ENCODE peak calls at places on chromosomes 13 and 19, in four cellular contexts. One of them, this sample, is unnamed.

GRCh38 chr13:46797468-46798237 is 692 bp upstream of the ESD start:
- DNase-seq in stomach: no peak
- DNase-seq in thyroid gland: no peak
- DNase-seq in BE2C: no peak
- DNase-seq in this sample: no peak

GRCh38 chr19:33064778-33065550 is at the start of gene RHPN2:
- DNase-seq in stomach: peak
- DNase-seq in thyroid gland: peak
- DNase-seq in BE2C: peak
- DNase-seq in this sample: peak

GRCh38 chr13:35472308-35473008 is 4.0 kb downstream of the MAB21L1 start:
- DNase-seq in stomach: no peak
- DNase-seq in thyroid gland: no peak
- DNase-seq in BE2C: peak
- DNase-seq in this sample: peak

GRCh38 chr13:40206241-40207109 is 460.0 kb downstream of the FOXO1 start:
- DNase-seq in stomach: peak
- DNase-seq in thyroid gland: no peak
- DNase-seq in BE2C: no peak
- DNase-seq in this sample: no peak

GRCh38 chr13:41915096-41915495 is 45.8 kb downstream of the VWA8 start:
- DNase-seq in stomach: no peak
- DNase-seq in thyroid gland: no peak
- DNase-seq in BE2C: no peak
- DNase-seq in this sample: no peak

GRCh38 chr13:32024750-32025149 is 6.8 kb upstream of the FRY start:
- DNase-seq in stomach: no peak
- DNase-seq in thyroid gland: no peak
- DNase-seq in BE2C: no peak
- DNase-seq in this sample: no peak

GRCh38 chr13:36685912-36686311 is 12.1 kb downstream of the SERTM1 start:
- DNase-seq in stomach: no peak
- DNase-seq in thyroid gland: no peak
- DNase-seq in BE2C: no peak
- DNase-seq in this sample: no peak

GRCh38 chr13:109779074-109779473 is 7.3 kb downstream of the IRS2 start:
- DNase-seq in stomach: no peak
- DNase-seq in thyroid gland: no peak
- DNase-seq in BE2C: no peak
- DNase-seq in this sample: no peak

GRCh38 chr13:24511019-24511823 is 1.4 kb downstream of the PARP4 start:
- DNase-seq in stomach: peak
- DNase-seq in thyroid gland: peak
- DNase-seq in BE2C: no peak
- DNase-seq in this sample: no peak

GRCh38 chr13:60869941-60870613 is 473.1 kb downstream of the TDRD3 start:
- DNase-seq in stomach: no peak
- DNase-seq in thyroid gland: no peak
- DNase-seq in BE2C: no peak
- DNase-seq in this sample: no peak

GRCh38 chr19:41792513-41793413 is 3.6 kb upstream of the CEACAM3 start:
- DNase-seq in stomach: peak
- DNase-seq in thyroid gland: peak
- DNase-seq in BE2C: peak
- DNase-seq in this sample: peak

GRCh38 chr13:80337706-80338105 is 3.2 kb downstream of the SPRY2 start:
- DNase-seq in stomach: no peak
- DNase-seq in thyroid gland: no peak
- DNase-seq in BE2C: no peak
- DNase-seq in this sample: no peak

GRCh38 chr13:51534075-51534817 is 50.0 kb upstream of the WDFY2 start:
- DNase-seq in stomach: peak
- DNase-seq in thyroid gland: peak
- DNase-seq in BE2C: no peak
- DNase-seq in this sample: no peak

GRCh38 chr19:48330012-48330681 is 4.8 kb downstream of the EMP3 start:
- DNase-seq in stomach: peak
- DNase-seq in thyroid gland: peak
- DNase-seq in BE2C: peak
- DNase-seq in this sample: peak

GRCh38 chr19:38932425-38933179 is 1.9 kb downstream of the MRPS12 start:
- DNase-seq in stomach: no peak
- DNase-seq in thyroid gland: no peak
- DNase-seq in BE2C: peak
- DNase-seq in this sample: no peak

GRCh38 chr19:30217461-30217860 is 154.7 kb upstream of the ZNF536 start:
- DNase-seq in stomach: no peak
- DNase-seq in thyroid gland: no peak
- DNase-seq in BE2C: no peak
- DNase-seq in this sample: no peak

GRCh38 chr13:52785721-52786120 is 46.1 kb upstream of the CNMD start:
- DNase-seq in stomach: no peak
- DNase-seq in thyroid gland: no peak
- DNase-seq in BE2C: no peak
- DNase-seq in this sample: no peak

GRCh38 chr19:45231891-45232290 is 13.3 kb downstream of the EXOC3L2 start:
- DNase-seq in stomach: no peak
- DNase-seq in thyroid gland: no peak
- DNase-seq in BE2C: no peak
- DNase-seq in this sample: no peak

GRCh38 chr19:28468701-28469459 is 744.1 kb downstream of the UQCRFS1 start:
- DNase-seq in stomach: no peak
- DNase-seq in thyroid gland: no peak
- DNase-seq in BE2C: no peak
- DNase-seq in this sample: no peak

GRCh38 chr13:77966671-77967070 is 48.0 kb upstream of the EDNRB start:
- DNase-seq in stomach: no peak
- DNase-seq in thyroid gland: no peak
- DNase-seq in BE2C: no peak
- DNase-seq in this sample: no peak

GRCh38 chr13:93268327-93269028 is 41.9 kb downstream of the GPC6 start:
- DNase-seq in stomach: no peak
- DNase-seq in thyroid gland: no peak
- DNase-seq in BE2C: no peak
- DNase-seq in this sample: no peak

GRCh38 chr19:1081301-1082164 is 13.6 kb downstream of the POLR2E start:
- DNase-seq in stomach: no peak
- DNase-seq in thyroid gland: no peak
- DNase-seq in BE2C: peak
- DNase-seq in this sample: no peak

GRCh38 chr19:6092329-6093286 is 17.7 kb downstream of the RFX2 start:
- DNase-seq in stomach: peak
- DNase-seq in thyroid gland: peak
- DNase-seq in BE2C: peak
- DNase-seq in this sample: peak

GRCh38 chr13:27621116-27621365 is 651 bp upstream of the POLR1D start:
- DNase-seq in stomach: no peak
- DNase-seq in thyroid gland: no peak
- DNase-seq in BE2C: no peak
- DNase-seq in this sample: no peak

GRCh38 chr13:30934381-30934780 is 1.9 kb downstream of the TEX26 start:
- DNase-seq in stomach: no peak
- DNase-seq in thyroid gland: no peak
- DNase-seq in BE2C: no peak
- DNase-seq in this sample: no peak

DNA sequence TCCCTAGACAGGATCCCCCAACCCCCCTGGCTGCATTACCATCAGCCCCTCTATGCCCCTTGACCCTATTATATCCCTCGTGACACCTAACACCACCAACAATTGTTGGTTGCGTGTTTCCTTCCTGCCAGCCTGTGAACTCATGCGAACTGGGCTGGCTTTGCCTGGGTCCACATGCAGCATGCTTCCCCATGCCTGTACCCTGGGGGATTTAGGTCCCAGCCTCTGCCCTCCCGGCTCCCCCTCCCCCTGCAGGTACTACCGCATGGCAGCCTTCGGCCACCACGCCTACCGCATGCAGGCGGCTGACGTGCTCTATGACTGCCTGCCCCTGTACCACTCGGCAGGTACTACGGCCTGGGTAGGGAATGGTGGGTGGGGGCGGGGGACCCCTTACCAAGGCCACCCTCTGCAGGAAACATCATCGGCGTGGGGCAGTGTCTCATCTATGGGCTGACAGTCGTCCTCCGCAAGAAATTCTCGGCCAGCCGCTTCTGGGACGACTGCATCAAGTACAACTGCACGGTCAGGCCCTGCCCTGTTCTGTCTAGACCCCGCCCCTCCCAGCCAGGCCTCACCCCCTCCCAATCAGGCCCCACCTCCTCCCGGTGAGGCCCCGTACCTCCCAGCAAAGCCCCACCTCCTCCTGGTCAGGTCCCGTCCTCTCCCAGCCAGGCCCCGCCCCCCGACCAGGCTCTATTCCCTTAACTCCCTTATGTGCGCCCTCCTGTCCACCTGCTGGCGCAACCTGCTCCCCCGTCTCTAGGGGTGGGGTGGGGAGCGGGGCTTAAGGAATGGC is 18.5 kb downstream of the SLC27A1 start:
- DNase-seq in stomach: peak
- DNase-seq in thyroid gland: peak
- DNase-seq in BE2C: peak
- DNase-seq in this sample: peak
- TF ChIP-seq CTCF in stomach: no peak
- TF ChIP-seq CTCF in thyroid gland: no peak
- TF ChIP-seq CTCF in BE2C: no peak
- TF ChIP-seq CTCF in this sample: peak

DNA sequence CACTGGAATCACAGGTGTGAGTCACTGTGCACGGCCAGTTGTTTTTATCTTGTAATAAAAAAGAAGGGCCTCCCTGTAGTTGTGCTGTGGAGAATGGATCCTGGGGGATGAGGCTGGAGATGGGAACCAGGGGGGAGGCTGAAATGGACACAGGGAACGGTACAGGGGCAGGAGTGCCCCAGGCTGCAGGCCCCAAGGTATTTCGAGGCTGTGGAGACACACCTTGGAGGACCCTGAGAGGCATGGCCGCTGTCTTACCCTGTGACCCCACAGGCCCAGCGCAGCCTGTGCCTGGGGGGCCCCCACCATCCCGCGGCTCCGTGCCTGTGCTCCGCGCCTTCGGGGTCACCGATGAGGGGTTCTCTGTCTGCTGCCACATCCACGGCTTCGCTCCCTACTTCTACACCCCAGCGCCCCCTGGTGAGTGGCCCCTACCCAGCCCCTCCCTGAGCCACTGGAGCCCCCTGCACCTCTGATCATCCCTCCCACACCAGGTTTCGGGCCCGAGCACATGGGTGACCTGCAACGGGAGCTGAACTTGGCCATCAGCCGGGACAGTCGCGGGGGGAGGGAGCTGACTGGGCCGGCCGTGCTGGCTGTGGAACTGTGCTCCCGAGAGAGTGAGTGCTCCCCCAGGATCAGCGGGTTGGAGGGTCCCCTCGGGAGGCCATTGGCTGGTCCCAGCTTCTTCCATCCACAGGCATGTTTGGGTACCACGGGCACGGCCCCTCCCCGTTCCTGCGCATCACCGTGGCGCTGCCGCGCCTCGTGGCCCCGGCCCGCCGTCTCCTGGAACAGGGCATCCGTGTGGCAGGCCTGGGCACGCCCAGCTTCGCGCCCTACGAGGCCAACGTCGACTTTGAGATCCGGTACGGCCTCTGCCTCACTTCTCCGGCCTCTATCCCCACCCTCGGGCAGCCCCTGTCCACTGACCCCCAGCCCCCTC is 17.0 kb upstream of the SPIB start:
- DNase-seq in stomach: no peak
- DNase-seq in thyroid gland: no peak
- DNase-seq in BE2C: no peak
- DNase-seq in this sample: no peak
- TF ChIP-seq CTCF in stomach: no peak
- TF ChIP-seq CTCF in thyroid gland: no peak
- TF ChIP-seq CTCF in BE2C: no peak
- TF ChIP-seq CTCF in this sample: no peak

GRCh38 chr19:54190942-54191670 is at the start of gene TSEN34:
- DNase-seq in stomach: peak
- DNase-seq in thyroid gland: peak
- DNase-seq in BE2C: peak
- DNase-seq in this sample: peak

GRCh38 chr19:54189668-54190502 is 505 bp upstream of the MBOAT7 start:
- DNase-seq in stomach: peak
- DNase-seq in thyroid gland: peak
- DNase-seq in BE2C: peak
- DNase-seq in this sample: peak

GRCh38 chr19:54190503-54190941 is 586 bp upstream of the TSEN34 start:
- DNase-seq in stomach: peak
- DNase-seq in thyroid gland: peak
- DNase-seq in BE2C: peak
- DNase-seq in this sample: peak

GRCh38 chr19:54188224-54188871 is 1.0 kb downstream of the MBOAT7 start:
- DNase-seq in stomach: no peak
- DNase-seq in thyroid gland: no peak
- DNase-seq in BE2C: no peak
- DNase-seq in this sample: no peak

DNA sequence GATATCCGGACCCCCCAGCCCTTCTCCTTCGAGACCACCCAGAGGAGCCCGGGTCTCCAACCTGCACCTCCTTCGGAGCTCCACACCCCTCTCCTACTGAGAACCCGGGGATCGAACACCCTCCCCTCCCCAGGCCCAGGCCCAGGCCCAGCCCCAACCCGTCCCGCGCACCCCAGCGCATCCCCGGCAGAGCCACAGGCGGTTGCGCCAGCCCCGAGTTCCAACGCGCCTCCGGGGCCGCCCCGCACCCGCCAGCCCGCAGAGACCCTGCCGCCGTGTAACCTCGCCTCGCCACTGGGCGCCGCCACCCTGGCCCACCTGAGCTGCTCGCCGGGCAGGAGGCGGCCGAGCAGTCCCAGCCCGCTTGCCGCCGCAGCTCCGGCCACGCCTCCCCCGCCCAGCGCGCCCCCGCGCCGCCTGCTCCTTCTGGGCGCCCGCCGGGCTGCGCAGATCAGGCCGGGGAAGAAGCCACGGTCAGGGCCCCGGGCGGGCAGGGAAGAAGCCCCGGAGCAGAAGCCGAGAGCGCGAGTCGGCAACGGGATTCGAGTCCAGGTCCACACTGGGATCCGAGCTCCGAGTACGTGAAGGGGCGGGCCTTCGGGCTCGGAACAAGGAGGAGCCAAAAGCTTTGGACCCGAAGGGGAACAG is at the start of gene MBOAT7:
- DNase-seq in stomach: no peak
- DNase-seq in thyroid gland: no peak
- DNase-seq in BE2C: no peak
- DNase-seq in this sample: no peak
- TF ChIP-seq CTCF in stomach: no peak
- TF ChIP-seq CTCF in thyroid gland: peak
- TF ChIP-seq CTCF in BE2C: no peak
- TF ChIP-seq CTCF in this sample: no peak

DNA sequence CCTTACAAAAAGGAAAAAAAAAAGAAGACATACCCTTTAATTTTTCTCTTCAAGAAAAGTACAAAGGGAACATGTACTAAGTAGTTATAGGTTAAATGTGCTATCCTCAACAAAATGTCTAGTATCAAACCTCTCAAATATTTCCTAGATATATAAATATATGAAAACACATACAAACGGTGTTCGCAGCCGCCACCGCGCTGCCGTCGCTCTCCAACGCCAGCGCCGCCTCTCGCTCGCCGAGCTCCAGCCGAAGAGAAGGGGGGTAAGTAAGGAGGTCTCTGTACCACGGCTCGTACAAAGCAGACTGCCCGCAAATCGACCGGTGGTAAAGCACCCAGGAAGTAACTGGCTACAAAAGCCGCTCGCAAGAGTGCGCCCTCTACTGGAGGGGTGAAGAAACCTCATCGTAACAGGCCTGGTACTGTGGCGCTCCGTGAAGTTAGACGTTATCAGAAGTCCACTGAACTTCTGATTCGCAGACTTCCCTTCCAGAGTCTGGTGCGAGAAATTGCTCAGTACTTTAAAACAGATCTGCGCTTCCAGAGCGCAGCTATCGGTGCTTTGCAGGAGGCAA is 192.1 kb downstream of the DACH1 start:
- DNase-seq in stomach: no peak
- DNase-seq in thyroid gland: no peak
- DNase-seq in BE2C: no peak
- DNase-seq in this sample: no peak
- TF ChIP-seq CTCF in stomach: no peak
- TF ChIP-seq CTCF in thyroid gland: no peak
- TF ChIP-seq CTCF in BE2C: peak
- TF ChIP-seq CTCF in this sample: peak